ENCODE peak calls at places on chromosome 17, in ten cellular contexts. O is WERI-Rb-1; A is cardiac muscle cell; L is AG04450; C is DND-41; I is upper lobe of left lung; N is A549; D is IMR-90; H is CD8-positive, alpha-beta T cell; P is tibial artery. Z is an unnamed sample. For H3K9me3, the result is how much of the 10 kb centered on the place peaks cover.

GRCh38 chr17:52762794-52763167 is 604.3 kb upstream of the CA10 start:
- DNase-seq in O (no peak), A (no peak), L (no peak), C (no peak), I (no peak), N (no peak), D (no peak), H (no peak), P (no peak), Z (no peak)

GRCh38 chr17:38660097-38661026 is 14.4 kb downstream of the EPOP start:
- DNase-seq in O (no peak), A (no peak), L (no peak), C (no peak), I (no peak), N (no peak), D (no peak), H (no peak), P (no peak), Z (peak)

GRCh38 chr17:77358801-77359716 is 218.3 kb downstream of the SEC14L1 start:
- DNase-seq in O (peak), A (no peak), L (no peak), C (no peak), I (no peak), N (no peak), D (no peak), H (no peak), P (no peak), Z (no peak)

GRCh38 chr17:59901604-59902003 is 8.7 kb downstream of the RPS6KB1 start:
- DNase-seq in O (no peak), A (no peak), L (no peak), C (no peak), I (no peak), N (no peak), D (no peak), H (no peak), P (peak), Z (no peak)

GRCh38 chr17:35684046-35684802 is 47.2 kb upstream of the RASL10B start:
- DNase-seq in O (no peak), A (peak), L (peak), C (no peak), I (no peak), N (peak), D (peak), H (no peak), P (no peak), Z (no peak)

GRCh38 chr17:10793256-10793655 is 10.6 kb downstream of the TMEM238L start:
- DNase-seq in O (no peak), A (no peak), L (no peak), C (no peak), I (no peak), N (no peak), D (no peak), H (no peak), P (no peak), Z (no peak)

GRCh38 chr17:17685775-17686291 is 4.6 kb downstream of the RAI1 start:
- DNase-seq in O (no peak), A (peak), L (peak), C (no peak), I (no peak), N (peak), D (peak), H (no peak), P (no peak), Z (peak)

GRCh38 chr17:29677139-29677834 is 54.6 kb upstream of the CORO6 start:
- DNase-seq in O (no peak), A (peak), L (no peak), C (peak), I (no peak), N (no peak), D (no peak), H (no peak), P (peak), Z (no peak)

GRCh38 chr17:32525116-32525515 is 38.3 kb downstream of the CDK5R1 start:
- DNase-seq in O (no peak), A (peak), L (peak), C (no peak), I (no peak), N (no peak), D (peak), H (no peak), P (no peak), Z (no peak)

GRCh38 chr17:37476431-37477130 is 13.1 kb upstream of the DUSP14 start:
- DNase-seq in O (peak), A (peak), L (no peak), C (no peak), I (no peak), N (peak), D (peak), H (no peak), P (no peak), Z (no peak)

GRCh38 chr17:77214743-77215142 is 74.0 kb downstream of the SEC14L1 start:
- DNase-seq in O (peak), A (peak), L (no peak), C (peak), I (no peak), N (peak), D (peak), H (peak), P (no peak), Z (peak)

GRCh38 chr17:42908872-42909700 is 8.5 kb downstream of the G6PC1 start:
- DNase-seq in O (no peak), A (no peak), L (peak), C (no peak), I (no peak), N (no peak), D (peak), H (no peak), P (no peak), Z (no peak)

GRCh38 chr17:44940768-44941167 is 6.8 kb downstream of the KIF18B start:
- DNase-seq in O (no peak), A (peak), L (no peak), C (no peak), I (no peak), N (no peak), D (no peak), H (no peak), P (no peak), Z (no peak)

GRCh38 chr17:602436-602835 is 112.2 kb downstream of the VPS53 start:
- DNase-seq in O (no peak), A (no peak), L (no peak), C (no peak), I (no peak), N (no peak), D (peak), H (no peak), P (no peak), Z (no peak)

GRCh38 chr17:76476736-76477135 is 9.3 kb downstream of the AANAT start:
- DNase-seq in O (no peak), A (no peak), L (no peak), C (no peak), I (peak), N (no peak), D (no peak), H (no peak), P (no peak), Z (no peak)

GRCh38 chr17:9472094-9472493 is 103.5 kb downstream of the STX8 start:
- DNase-seq in O (no peak), A (no peak), L (no peak), C (no peak), I (no peak), N (no peak), D (peak), H (no peak), P (no peak), Z (no peak)

GRCh38 chr17:15966183-15966878 is 21.4 kb downstream of the ADORA2B start:
- DNase-seq in O (peak), A (no peak), L (no peak), C (no peak), I (no peak), N (no peak), D (peak), H (no peak), P (no peak), Z (peak)
- H3K4me3 ChIP-seq in O (no peak), A (no peak), L (no peak), C (no peak), I (peak), N (no peak), D (no peak), H (peak), P (no peak), Z (no peak)

GRCh38 chr17:3683054-3683511 is 12.9 kb downstream of the P2RX5 start:
- DNase-seq in O (peak), A (peak), L (no peak), C (peak), I (no peak), N (peak), D (no peak), H (peak), P (no peak), Z (no peak)
- TF ChIP-seq CTCF in O (peak), A (peak), L (peak), C (peak), I (peak), N (peak), D (peak), H (peak), P (peak), Z (peak)

DNA sequence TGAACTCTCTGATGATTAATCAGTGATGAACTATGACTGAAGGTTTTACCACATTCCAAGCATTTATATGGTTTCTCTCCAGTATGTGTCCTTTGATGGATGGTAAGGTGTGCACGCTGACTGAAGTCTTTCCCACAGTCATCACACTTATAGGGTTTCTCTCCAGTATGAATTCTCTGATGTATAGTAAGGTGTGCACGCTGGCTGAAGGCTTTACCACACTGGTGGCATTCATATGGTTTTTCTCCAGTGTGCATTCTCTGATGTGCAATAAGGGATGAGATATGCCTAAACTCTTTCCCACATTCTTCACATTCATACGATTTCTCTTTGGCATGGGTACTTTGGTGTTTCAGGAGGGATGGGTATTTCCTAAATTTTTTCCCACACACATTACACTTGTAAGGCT is 16.4 kb downstream of the ZNF287 start:
- DNase-seq in O (no peak), A (no peak), L (no peak), C (no peak), I (no peak), N (peak), D (no peak), H (no peak), P (no peak), Z (no peak)
- H3K9me3 ChIP-seq in O (under half), A (under half), L (under half), C (half or more), I (half or more), N (half or more), D (half or more), H (half or more), P (half or more), Z (half or more)

DNA sequence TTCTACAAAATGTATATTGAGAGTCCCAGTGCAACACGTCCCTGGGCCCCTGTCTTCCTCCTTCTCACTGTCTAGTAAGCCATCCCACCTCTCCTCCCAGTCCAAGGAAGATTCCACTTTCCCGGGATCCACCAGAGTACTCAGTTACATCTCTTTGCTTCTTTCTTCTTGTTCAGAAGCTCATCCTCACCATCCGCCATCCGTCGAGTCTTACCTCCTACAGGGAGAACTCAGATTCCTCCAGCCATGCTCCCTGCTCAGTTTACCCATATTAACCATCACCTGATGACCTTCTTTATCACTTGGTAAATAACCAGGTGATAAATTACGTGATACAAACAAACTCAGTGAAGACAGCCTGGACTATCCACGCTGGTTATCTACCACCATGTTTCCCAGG is 57.1 kb downstream of the CYTH1 start:
- DNase-seq in O (no peak), A (no peak), L (no peak), C (no peak), I (no peak), N (no peak), D (no peak), H (no peak), P (no peak), Z (no peak)
- H3K4me3 ChIP-seq in O (no peak), A (no peak), L (no peak), C (no peak), I (no peak), N (no peak), D (no peak), H (peak), P (no peak), Z (no peak)

DNA sequence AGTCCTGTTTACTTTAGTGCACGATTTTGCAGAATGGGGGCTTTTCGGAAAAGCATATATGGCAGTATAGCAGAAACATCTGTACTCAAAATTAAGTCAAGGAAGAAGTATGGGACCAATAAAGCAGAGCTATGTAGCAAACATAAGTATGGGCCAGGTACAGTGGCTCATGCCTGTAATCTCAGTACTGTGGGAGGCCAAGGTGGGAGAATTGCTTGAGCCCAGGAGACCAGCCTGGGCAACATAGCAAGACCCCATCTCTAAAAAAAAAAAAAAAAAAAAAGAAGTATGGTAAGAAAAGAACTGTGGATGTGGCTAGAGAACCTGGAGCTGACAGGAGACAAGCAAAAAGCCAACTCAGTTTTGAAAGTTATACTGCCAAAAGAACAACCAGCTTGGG is 36.1 kb downstream of the ZNF652 start:
- DNase-seq in O (no peak), A (no peak), L (no peak), C (no peak), I (no peak), N (no peak), D (no peak), H (no peak), P (no peak), Z (no peak)
- TF ChIP-seq CTCF in O (no peak), A (no peak), L (no peak), C (no peak), I (no peak), N (no peak), D (no peak), H (no peak), P (no peak), Z (no peak)

GRCh38 chr17:21299981-21300600 is 15.6 kb downstream of the MAP2K3 start:
- DNase-seq in O (no peak), A (no peak), L (no peak), C (no peak), I (no peak), N (no peak), D (no peak), H (no peak), P (no peak), Z (no peak)

GRCh38 chr17:21300601-21301571 is 16.4 kb downstream of the MAP2K3 start:
- DNase-seq in O (no peak), A (no peak), L (no peak), C (no peak), I (peak), N (no peak), D (no peak), H (no peak), P (no peak), Z (peak)

GRCh38 chr17:21297597-21297996 is 13.1 kb downstream of the MAP2K3 start:
- DNase-seq in O (no peak), A (no peak), L (no peak), C (no peak), I (peak), N (no peak), D (no peak), H (no peak), P (no peak), Z (no peak)

GRCh38 chr17:21298056-21298982 is 13.8 kb downstream of the MAP2K3 start:
- DNase-seq in O (no peak), A (no peak), L (no peak), C (no peak), I (peak), N (no peak), D (no peak), H (no peak), P (no peak), Z (no peak)

DNA sequence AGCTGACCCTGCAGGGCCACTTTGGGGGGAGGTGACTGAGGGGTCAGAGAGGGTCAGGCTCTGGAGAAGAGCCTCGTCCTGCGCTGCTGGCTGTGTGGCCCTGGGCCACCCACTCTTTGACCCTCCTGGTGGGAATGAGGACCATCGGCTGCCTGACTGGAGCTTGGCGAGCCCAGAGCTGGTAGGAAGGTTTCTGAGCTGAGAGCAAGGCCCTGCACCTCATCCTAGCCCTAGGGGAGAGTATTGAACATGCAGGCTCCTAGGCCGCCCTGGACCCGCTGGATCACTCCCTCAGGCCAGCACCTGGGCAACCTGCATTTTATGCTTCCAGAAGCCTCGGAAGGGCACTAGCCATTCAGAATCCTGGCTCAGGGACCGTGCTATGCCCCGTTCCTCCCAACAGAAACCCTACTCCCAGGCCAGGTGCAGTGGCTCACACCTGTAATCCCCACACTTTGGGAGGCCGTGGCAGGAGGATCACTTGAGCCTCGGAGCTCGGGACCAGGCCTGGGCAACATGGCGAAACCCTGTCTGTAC is 14.5 kb downstream of the MAP2K3 start:
- DNase-seq in O (no peak), A (no peak), L (no peak), C (no peak), I (peak), N (no peak), D (no peak), H (no peak), P (no peak), Z (no peak)
- H3K9me3 ChIP-seq in O (under half), A (under half), L (half or more), C (under half), I (under half), N (under half), D (under half), H (under half), P (under half), Z (under half)

DNA sequence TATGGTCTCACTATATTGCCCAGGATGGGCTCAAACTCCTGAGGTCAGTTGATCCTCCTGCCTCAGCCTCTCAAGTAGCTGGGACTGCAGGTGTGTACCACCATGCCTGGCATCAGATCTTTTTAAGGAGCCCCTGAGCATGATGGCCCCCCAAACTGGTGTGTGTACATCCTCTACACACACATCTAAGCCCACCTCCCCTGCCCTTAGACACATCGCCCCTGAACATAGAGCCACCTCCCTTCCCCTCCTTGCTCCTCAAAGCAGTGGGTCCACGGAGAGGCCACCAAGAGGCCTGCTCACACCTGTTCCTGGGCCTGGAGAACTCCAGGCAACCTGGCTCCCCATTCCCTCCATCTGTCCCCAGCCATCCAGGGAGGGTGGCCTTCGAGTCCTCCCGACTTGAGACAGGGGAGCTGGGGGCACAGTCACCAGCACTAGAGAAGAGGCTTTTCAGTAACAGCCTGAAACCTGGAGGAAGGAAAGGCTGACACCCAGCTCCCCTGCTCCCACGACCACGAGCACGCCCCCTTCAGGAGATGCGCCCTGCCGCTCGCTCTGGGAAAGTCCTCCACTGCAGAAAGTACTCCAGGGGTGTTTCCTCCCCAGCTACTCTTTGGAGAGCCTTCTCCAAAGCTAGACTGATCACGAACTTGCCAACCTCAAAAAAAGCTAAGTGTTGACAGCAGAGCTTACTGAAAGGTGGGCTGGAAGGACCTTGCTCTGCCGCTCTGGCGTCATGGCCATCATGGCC is 12.6 kb upstream of the PRR29 start:
- DNase-seq in O (no peak), A (no peak), L (no peak), C (peak), I (peak), N (no peak), D (no peak), H (no peak), P (no peak), Z (peak)
- H3K4me3 ChIP-seq in O (no peak), A (no peak), L (no peak), C (no peak), I (no peak), N (no peak), D (no peak), H (no peak), P (no peak), Z (no peak)

Z was measured in mucosa of descending colon.